ENCODE peak calls at places on chromosomes 2 and 18, in six cellular contexts. M is T-cell, Q is midbrain, A is T follicular helper cell, O is iPS-NIHi11, G is tibial artery. H is an unnamed sample.

GRCh38 chr2:191369034-191369433 is 123.8 kb downstream of the MYO1B start:
- DNase-seq in A (no peak), G (no peak), O (no peak), M (no peak), Q (no peak), H (no peak)

GRCh38 chr2:209682646-209683045 is 89.0 kb upstream of the UNC80 start:
- DNase-seq in M (no peak), A (no peak), Q (no peak), O (no peak), G (no peak), H (no peak)

GRCh38 chr2:106797494-106797893 is 88.5 kb downstream of the ST6GAL2 start:
- DNase-seq in A (no peak), Q (no peak), G (no peak), M (no peak), O (no peak), H (no peak)

GRCh38 chr2:101808006-101808562 is 110.6 kb downstream of the MAP4K4 start:
- DNase-seq in G (no peak), M (no peak), A (no peak), O (no peak), Q (no peak), H (peak)

GRCh38 chr18:36130883-36131653 is 1.4 kb downstream of the ELP2 start:
- DNase-seq in A (no peak), G (no peak), Q (no peak), M (no peak), O (no peak), H (no peak)

GRCh38 chr2:106057206-106057605 is 136.9 kb downstream of the UXS1 start:
- DNase-seq in Q (no peak), A (peak), O (no peak), G (no peak), M (peak), H (no peak)

GRCh38 chr2:97745474-97746172 is 32.2 kb downstream of the ZAP70 start:
- DNase-seq in G (no peak), O (no peak), A (no peak), Q (no peak), M (peak), H (no peak)

GRCh38 chr2:18721038-18721922 is 131.9 kb upstream of the NT5C1B start:
- DNase-seq in Q (no peak), A (no peak), O (no peak), M (no peak), G (no peak), H (no peak)

GRCh38 chr2:39008663-39009062 is 112.2 kb downstream of the SOS1 start:
- DNase-seq in M (no peak), G (no peak), O (no peak), A (no peak), Q (no peak), H (no peak)

GRCh38 chr18:58769321-58769720 is 95.4 kb upstream of the ZNF532 start:
- DNase-seq in Q (no peak), O (no peak), G (peak), A (no peak), M (no peak), H (peak)

GRCh38 chr2:20179179-20179754 is 45.7 kb downstream of the SDC1 start:
- DNase-seq in Q (no peak), O (no peak), M (no peak), A (no peak), G (peak), H (no peak)

GRCh38 chr2:70922591-70923234 is 13.0 kb upstream of the ATP6V1B1 start:
- DNase-seq in A (no peak), M (no peak), G (peak), Q (no peak), O (peak), H (peak)

GRCh38 chr2:120937736-120938131 is 202.1 kb downstream of the GLI2 start:
- DNase-seq in O (no peak), G (no peak), M (no peak), Q (no peak), A (no peak), H (no peak)

GRCh38 chr2:46179037-46179621 is 118.1 kb upstream of the EPAS1 start:
- DNase-seq in G (peak), O (no peak), A (peak), Q (no peak), M (peak), H (peak)

GRCh38 chr2:70656421-70657010 is 102.9 kb upstream of the TGFA start:
- DNase-seq in A (peak), M (peak), O (no peak), Q (no peak), G (no peak), H (peak)

GRCh38 chr2:184769038-184769437 is 170.7 kb downstream of the ZNF804A start:
- DNase-seq in G (no peak), O (no peak), A (no peak), M (no peak), Q (no peak), H (no peak)

GRCh38 chr18:8696749-8697211 is 8.6 kb upstream of the MTCL1 start:
- DNase-seq in O (peak), Q (peak), G (peak), A (peak), M (peak), H (peak)

GRCh38 chr2:64987963-64988419 is 1.2 kb upstream of the SLC1A4 start:
- DNase-seq in A (no peak), G (no peak), O (no peak), Q (no peak), M (no peak), H (no peak)